ENCODE peak calls at places on chromosomes 2 and 18, in six cellular contexts. T is substantia nigra; L is neural crest cell; B is LHCN-M2; K is ACHN; O is activated effector memory CD4-positive, alpha-beta T cell treated with Interleukin-2 at 50 U/mL for 16 hours. H is an unnamed sample.

GRCh38 chr2:236512902-236513433 is 56.7 kb upstream of the ACKR3 start:
- DNase-seq in T (peak), L (peak), B (peak), K (peak), O (peak), H (peak)

GRCh38 chr2:24075915-24076848 is at the start of gene SF3B6:
- DNase-seq in T (peak), L (peak), B (peak), K (peak), O (peak), H (peak)

GRCh38 chr2:161373939-161374338 is 42.2 kb upstream of the TBR1 start:
- DNase-seq in T (no peak), L (no peak), B (peak), K (peak), O (no peak), H (no peak)

GRCh38 chr2:182821172-182821571 is 45.3 kb downstream of the FRZB start:
- DNase-seq in T (no peak), L (no peak), B (peak), K (no peak), O (no peak), H (no peak)

GRCh38 chr2:8247905-8248622 is 433.8 kb upstream of the ID2 start:
- DNase-seq in T (no peak), L (no peak), B (peak), K (no peak), O (no peak), H (no peak)

GRCh38 chr2:152738438-152738837 is 20.0 kb downstream of the ARL6IP6 start:
- DNase-seq in T (no peak), L (no peak), B (no peak), K (no peak), O (no peak), H (no peak)

GRCh38 chr18:75209952-75210261 is 690 bp upstream of the TSHZ1 start:
- DNase-seq in T (no peak), L (no peak), B (no peak), K (peak), O (no peak), H (no peak)

GRCh38 chr18:42925036-42925435 is 190.4 kb downstream of the RIT2 start:
- DNase-seq in T (no peak), L (no peak), B (no peak), K (no peak), O (no peak), H (no peak)

GRCh38 chr2:24508878-24509277 is 17.8 kb downstream of the NCOA1 start:
- DNase-seq in T (no peak), L (no peak), B (no peak), K (no peak), O (no peak), H (no peak)

GRCh38 chr2:228590681-228591080 is 409.2 kb upstream of the SPHKAP start:
- DNase-seq in T (no peak), L (no peak), B (no peak), K (no peak), O (no peak), H (no peak)

GRCh38 chr18:76522104-76522503 is 27.1 kb upstream of the ZNF516 start:
- DNase-seq in T (no peak), L (peak), B (no peak), K (no peak), O (no peak), H (no peak)

GRCh38 chr18:25349926-25350560 is 1.9 kb downstream of the ZNF521 start:
- DNase-seq in T (peak), L (peak), B (peak), K (no peak), O (no peak), H (peak)

GRCh38 chr18:33040213-33040612 is 267.4 kb upstream of the KLHL14 start:
- DNase-seq in T (no peak), L (no peak), B (no peak), K (no peak), O (no peak), H (no peak)

GRCh38 chr18:2351126-2351850 is 220.0 kb downstream of the METTL4 start:
- DNase-seq in T (no peak), L (no peak), B (no peak), K (no peak), O (no peak), H (no peak)

GRCh38 chr2:107278672-107279071 is 392.7 kb upstream of the ST6GAL2 start:
- DNase-seq in T (no peak), L (no peak), B (no peak), K (no peak), O (no peak), H (no peak)

GRCh38 chr18:56245856-56246575 is 392.4 kb downstream of the TXNL1 start:
- DNase-seq in T (no peak), L (no peak), B (peak), K (no peak), O (no peak), H (no peak)

GRCh38 chr2:138919336-138919735 is 139.1 kb upstream of the NXPH2 start:
- DNase-seq in T (no peak), L (no peak), B (peak), K (no peak), O (no peak), H (peak)

GRCh38 chr18:59379772-59380530 is 20.9 kb upstream of the LMAN1 start:
- DNase-seq in T (no peak), L (no peak), B (no peak), K (no peak), O (no peak), H (no peak)

GRCh38 chr2:161915121-161915520 is 158.9 kb downstream of the DPP4 start:
- DNase-seq in T (no peak), L (no peak), B (no peak), K (peak), O (no peak), H (no peak)

GRCh38 chr2:240436626-240437180 is 1.2 kb downstream of the GPC1 start:
- DNase-seq in T (no peak), L (no peak), B (no peak), K (no peak), O (no peak), H (peak)

GRCh38 chr2:233857511-233858118 is 3.3 kb upstream of the HJURP start:
- DNase-seq in T (no peak), L (no peak), B (no peak), K (peak), O (peak), H (peak)

GRCh38 chr18:26802330-26803200 is 62.9 kb downstream of the AQP4 start:
- DNase-seq in T (no peak), L (no peak), B (no peak), K (no peak), O (no peak), H (no peak)

GRCh38 chr2:176734868-176735267 is 465.6 kb downstream of the MTX2 start:
- DNase-seq in T (no peak), L (no peak), B (no peak), K (no peak), O (no peak), H (no peak)

GRCh38 chr18:38688402-38688801 is 1122.8 kb upstream of the CELF4 start:
- DNase-seq in T (no peak), L (no peak), B (no peak), K (no peak), O (no peak), H (no peak)

GRCh38 chr2:217897816-217898806 is 104.7 kb downstream of the TNS1 start:
- DNase-seq in T (peak), L (no peak), B (no peak), K (no peak), O (no peak), H (no peak)

GRCh38 chr2:219486424-219486959 is 12.2 kb upstream of the GMPPA start:
- DNase-seq in T (no peak), L (no peak), B (no peak), K (no peak), O (no peak), H (peak)

GRCh38 chr18:79458131-79458838 is 62.6 kb downstream of the NFATC1 start:
- DNase-seq in T (no peak), L (peak), B (peak), K (peak), O (no peak), H (no peak)

GRCh38 chr2:165837122-165837521 is 43.1 kb upstream of the GALNT3 start:
- DNase-seq in T (no peak), L (no peak), B (peak), K (no peak), O (no peak), H (no peak)

GRCh38 chr18:63775166-63775730 is at the start of gene SERPINB7:
- DNase-seq in T (no peak), L (no peak), B (peak), K (peak), O (no peak), H (no peak)

GRCh38 chr2:162256621-162257020 is 13.4 kb upstream of the FAP start:
- DNase-seq in T (no peak), L (no peak), B (peak), K (no peak), O (no peak), H (no peak)

GRCh38 chr18:7746106-7746505 is 179.0 kb downstream of the PTPRM start:
- DNase-seq in T (no peak), L (no peak), B (no peak), K (no peak), O (no peak), H (no peak)

GRCh38 chr2:126643972-126644371 is 12.0 kb upstream of the GYPC start:
- DNase-seq in T (no peak), L (no peak), B (no peak), K (no peak), O (no peak), H (no peak)

GRCh38 chr18:69008538-69008937 is 210.7 kb downstream of the CCDC102B start:
- DNase-seq in T (no peak), L (no peak), B (no peak), K (no peak), O (no peak), H (no peak)

GRCh38 chr2:106193491-106193976 is 567 bp downstream of the UXS1 start:
- DNase-seq in T (no peak), L (peak), B (no peak), K (no peak), O (no peak), H (peak)

GRCh38 chr2:1670636-1671035 is 73.7 kb downstream of the PXDN start:
- DNase-seq in T (no peak), L (no peak), B (no peak), K (no peak), O (no peak), H (no peak)